ENCODE peak calls at places on chromosomes 4 and X, in six cellular contexts. F is stimulated activated CD4-positive, alpha-beta T cell treated with anti-CD3 and anti-CD28 coated beads, Interleukin-15, amount 100 ng/mL, for 1 hour; M is GM04504; S is kidney; L is AG20443; Y is COR-L47. W is an unnamed sample.

GRCh38 chr4:41525129-41525528 is 12.8 kb upstream of the LIMCH1 start:
- DNase-seq in L (no peak), S (no peak), M (no peak), Y (no peak), F (no peak), W (no peak)

GRCh38 chr4:13509442-13509841 is 25.3 kb upstream of the RAB28 start:
- DNase-seq in L (no peak), Y (no peak), F (no peak), S (no peak), M (no peak), W (no peak)

GRCh38 chrX:9464435-9465371 is at the start of gene TBL1X:
- DNase-seq in M (no peak), F (peak), S (peak), L (peak), Y (peak), W (no peak)

GRCh38 chr4:151922811-151923210 is 162.0 kb upstream of the GATB start:
- DNase-seq in L (no peak), F (no peak), Y (no peak), S (no peak), M (no peak), W (no peak)

GRCh38 chr4:3335385-3335784 is 42.6 kb downstream of the RGS12 start:
- DNase-seq in Y (peak), F (no peak), L (no peak), S (no peak), M (no peak), W (no peak)

GRCh38 chrX:44733931-44734330 is 109.9 kb upstream of the DUSP21 start:
- DNase-seq in M (no peak), S (no peak), Y (no peak), F (no peak), L (peak), W (no peak)

GRCh38 chrX:8868906-8869305 is 67.7 kb upstream of the FAM9A start:
- DNase-seq in Y (no peak), F (no peak), S (no peak), M (no peak), L (peak), W (no peak)

GRCh38 chrX:55135171-55135570 is 46.4 kb downstream of the PAGE2 start:
- DNase-seq in S (no peak), Y (no peak), F (no peak), M (peak), L (peak), W (peak)

W was measured in smooth muscle cell of the brain vasculature.